ENCODE peak calls at places on chromosomes 3 and 15, in eight cellular contexts. X is progenitor cell of endocrine pancreas; U is cardiac fibroblast; H is CD4-positive, alpha-beta T cell; Q is PC-3; S is astrocyte; O is tibial nerve; Y is A549. C is an unnamed sample.
A peak's percentile ranks its signal among the peaks of the same experiment; 100 is the strongest.

GRCh38 chr3:54822206-54822605 is 105.7 kb downstream of the LRTM1 start:
- DNase-seq in Q (peak; percentile 18), U (peak; percentile 39), X (no peak), H (no peak), S (peak; percentile 65), Y (no peak), O (no peak), C (no peak)

GRCh38 chr3:161323926-161324621 is 47.2 kb downstream of the SPTSSB start:
- DNase-seq in O (no peak), Q (peak; percentile 78), U (no peak), S (no peak), X (no peak), H (no peak), Y (no peak), C (no peak)

GRCh38 chr3:149971403-149972075 is 844 bp upstream of the PFN2 start:
- DNase-seq in Q (peak; percentile 67), U (peak; percentile 74), H (peak; percentile 18), O (peak; percentile 26), S (peak; percentile 70), Y (peak; percentile 47), X (no peak), C (peak; percentile 26)

GRCh38 chr3:168085491-168086119 is 10.1 kb downstream of the GOLIM4 start:
- DNase-seq in X (no peak), H (no peak), U (no peak), Y (no peak), O (no peak), Q (no peak), S (no peak), C (no peak)

GRCh38 chr3:78986702-78987101 is 781.1 kb downstream of the ROBO1 start:
- DNase-seq in Y (no peak), H (no peak), U (no peak), S (peak; percentile 34), O (no peak), Q (no peak), X (no peak), C (no peak)

GRCh38 chr15:33016405-33017024 is 178.0 kb downstream of the FMN1 start:
- DNase-seq in U (no peak), O (no peak), Y (no peak), X (no peak), Q (no peak), S (no peak), H (peak; percentile 25), C (no peak)

GRCh38 chr3:183478501-183478900 is 50.1 kb upstream of the MCF2L2 start:
- DNase-seq in U (no peak), S (no peak), O (no peak), Q (no peak), X (no peak), H (no peak), Y (no peak), C (no peak)

GRCh38 chr3:78895528-78895927 is 872.3 kb downstream of the ROBO1 start:
- DNase-seq in H (no peak), Y (no peak), Q (no peak), O (no peak), X (no peak), S (peak; percentile 85), U (peak; percentile 54), C (no peak)

GRCh38 chr3:140717915-140718314 is 40.1 kb downstream of the TRIM42 start:
- DNase-seq in U (no peak), S (no peak), Q (no peak), Y (no peak), H (no peak), O (no peak), X (no peak), C (no peak)

GRCh38 chr3:178583963-178584575 is 47.8 kb downstream of the KCNMB2 start:
- DNase-seq in O (no peak), H (no peak), S (no peak), Q (no peak), U (no peak), X (no peak), Y (no peak), C (no peak)

GRCh38 chr3:12286927-12287726 is 1.7 kb upstream of the PPARG start:
- DNase-seq in Y (no peak), H (no peak), S (no peak), U (peak; percentile 21), X (peak; percentile 33), O (no peak), Q (peak; percentile 52), C (no peak)

GRCh38 chr3:45712434-45713110 is 23.4 kb downstream of the SACM1L start:
- DNase-seq in O (no peak), Q (no peak), H (no peak), U (no peak), X (no peak), S (peak; percentile 39), Y (no peak), C (no peak)

GRCh38 chr15:60412807-60413597 is 15.2 kb upstream of the ANXA2 start:
- DNase-seq in H (no peak), Y (no peak), Q (no peak), X (no peak), U (no peak), S (no peak), O (no peak), C (no peak)

GRCh38 chr15:82122754-82123400 is 77.1 kb upstream of the MEX3B start:
- DNase-seq in O (no peak), S (peak; percentile 99), Q (peak; percentile 93), H (no peak), X (no peak), U (peak; percentile 99), Y (peak; percentile 63), C (no peak)

GRCh38 chr15:69459063-69459462 is 6.4 kb downstream of the RPLP1 start:
- DNase-seq in U (no peak), X (no peak), S (no peak), Y (no peak), Q (no peak), H (no peak), O (no peak), C (no peak)

GRCh38 chr3:169390310-169390731 is 273.2 kb downstream of the MECOM start:
- DNase-seq in U (peak; percentile 24), H (no peak), Y (no peak), O (no peak), S (peak; percentile 25), Q (peak; percentile 57), X (no peak), C (no peak)
- TF ChIP-seq CTCF in U (no peak), H (no peak), Y (no peak), O (no peak), S (no peak), Q (peak; percentile 59), X (peak; percentile 15), C (no peak)

GRCh38 chr3:34011171-34012101 is 213.0 kb downstream of the PDCD6IP start:
- DNase-seq in X (no peak), Q (peak; percentile 51), U (peak; percentile 32), Y (peak; percentile 25), H (no peak), S (peak; percentile 36), O (no peak), C (no peak)
- TF ChIP-seq CTCF in X (no peak), Q (peak; percentile 64), U (no peak), Y (peak; percentile 18), H (no peak), S (no peak), O (no peak), C (no peak)

GRCh38 chr3:174891524-174892203 is 32.5 kb downstream of the NAALADL2 start:
- DNase-seq in S (no peak), Y (no peak), Q (no peak), X (no peak), U (peak; percentile 28), H (no peak), O (no peak), C (no peak)
- TF ChIP-seq CTCF in S (no peak), Y (no peak), Q (no peak), X (no peak), U (no peak), H (no peak), O (no peak), C (no peak)

GRCh38 chr3:29301332-29302011 is 20.6 kb downstream of the RBMS3 start:
- DNase-seq in O (no peak), Y (no peak), S (no peak), Q (no peak), H (no peak), X (no peak), U (no peak), C (no peak)
- TF ChIP-seq CTCF in O (no peak), Y (no peak), S (no peak), Q (no peak), H (no peak), X (no peak), U (no peak), C (no peak)

DNA sequence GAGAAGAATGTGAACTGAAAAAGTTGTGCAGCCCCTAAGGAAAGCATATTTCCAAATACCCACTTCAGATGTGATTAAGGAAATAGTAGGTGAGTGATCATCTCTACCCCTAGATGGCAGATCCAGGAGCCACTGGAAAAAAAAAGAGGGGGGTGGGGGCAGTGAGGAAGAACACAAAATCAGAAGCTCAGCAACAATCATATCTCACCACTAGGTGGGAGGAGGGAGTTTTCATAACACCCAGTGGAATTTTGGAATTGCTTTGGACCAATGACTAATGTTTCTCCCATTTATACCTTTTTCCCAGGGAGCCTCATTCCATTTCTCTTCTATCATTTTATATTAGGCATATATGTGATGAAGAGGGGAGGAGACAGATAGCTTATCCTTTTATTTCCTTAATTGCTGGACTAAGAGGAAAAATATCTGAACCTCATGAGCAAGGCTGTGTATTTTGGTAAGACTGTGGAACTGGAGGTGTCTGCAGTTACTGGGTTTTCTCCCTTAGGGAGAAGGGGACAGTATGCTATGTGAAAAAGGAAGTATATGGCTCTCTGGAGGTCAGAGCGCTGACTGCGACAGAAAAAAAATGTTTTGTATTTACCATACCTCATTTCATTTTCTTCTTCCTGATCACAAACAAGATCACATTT is 363.4 kb downstream of the GAP43 start:
- DNase-seq in U (peak; percentile 73), H (no peak), Q (peak; percentile 72), O (no peak), Y (peak; percentile 10), S (peak; percentile 32), X (no peak), C (no peak)
- TF ChIP-seq CTCF in U (peak; percentile 57), H (no peak), Q (peak; percentile 81), O (no peak), Y (peak; percentile 3), S (peak; percentile 51), X (peak; percentile 35), C (no peak)

DNA sequence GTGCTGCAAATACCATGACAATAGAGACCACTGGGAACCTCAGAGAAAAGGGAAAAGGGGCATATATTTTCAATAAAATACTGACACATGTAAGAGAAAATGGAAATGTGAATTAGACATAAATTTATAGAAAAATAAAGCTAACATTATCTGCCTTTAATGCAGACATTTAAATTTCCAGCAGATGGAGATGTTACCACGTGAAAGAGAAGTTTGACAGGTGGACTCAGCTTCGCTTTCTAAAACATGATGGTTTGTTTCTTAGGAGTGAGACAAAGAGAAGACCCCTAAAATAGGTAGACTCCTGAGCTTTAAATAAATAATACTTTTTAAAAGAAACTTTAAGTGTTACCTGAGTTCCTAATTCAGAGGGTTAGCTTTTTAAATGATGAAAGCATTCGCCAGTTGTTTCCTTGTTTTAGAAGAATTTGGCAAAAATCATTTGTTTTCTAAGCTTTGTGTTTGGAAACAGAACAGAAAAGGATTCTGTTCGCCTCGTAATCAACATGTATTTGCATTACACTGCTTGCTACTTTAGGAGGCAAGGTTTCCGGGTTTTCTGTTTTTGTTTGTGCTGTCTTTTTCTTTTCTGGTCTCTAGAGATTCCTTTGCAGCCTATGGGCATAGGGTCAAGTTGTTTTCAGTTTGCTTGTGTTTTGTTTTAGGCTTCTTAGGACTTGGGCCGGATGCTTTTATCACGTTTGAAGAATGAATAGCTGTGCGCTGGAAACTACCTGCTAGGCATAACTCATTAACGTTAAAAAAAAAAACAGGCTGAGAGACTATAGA is 271.4 kb downstream of the THSD4 start:
- DNase-seq in O (no peak), Y (no peak), S (peak; percentile 8), U (peak; percentile 22), Q (peak; percentile 38), X (no peak), H (no peak), C (no peak)
- TF ChIP-seq CTCF in O (peak; percentile 21), Y (peak; percentile 83), S (peak; percentile 41), U (no peak), Q (peak; percentile 58), X (peak; percentile 56), H (peak; percentile 19), C (no peak)

C was measured in natural killer cell.